ENCODE peak calls at places on chromosomes 12 and 14, in six cellular contexts. Z is uterus; W is CD8-positive, alpha-beta memory T cell; H is suprapubic skin; L is aorta; Y is lung. I is an unnamed sample. For H3K4me1, the result is how much of the 10 kb centered on the place peaks cover.

GRCh38 chr12:76020281-76020680 is 11.3 kb downstream of the PHLDA1 start:
- DNase-seq in Z (no peak), W (peak), H (no peak), L (no peak), Y (no peak), I (no peak)

GRCh38 chr12:114998118-114998771 is 314.3 kb upstream of the TBX3 start:
- DNase-seq in Z (no peak), W (no peak), H (no peak), L (no peak), Y (no peak), I (no peak)

GRCh38 chr14:105853089-105853906 is 326.9 kb downstream of the TMEM121 start:
- DNase-seq in Z (no peak), W (no peak), H (peak), L (peak), Y (no peak), I (peak)

GRCh38 chr12:132362966-132363660 is 33.7 kb upstream of the GALNT9 start:
- DNase-seq in Z (no peak), W (no peak), H (no peak), L (peak), Y (no peak), I (peak)

GRCh38 chr14:72686101-72686500 is 207.8 kb downstream of the DPF3 start:
- DNase-seq in Z (no peak), W (no peak), H (no peak), L (no peak), Y (no peak), I (no peak)

GRCh38 chr12:86226481-86226880 is 29.7 kb downstream of the MGAT4C start:
- DNase-seq in Z (no peak), W (no peak), H (no peak), L (no peak), Y (no peak), I (no peak)

GRCh38 chr14:24441904-24442239 is 704 bp downstream of the SDR39U1 start:
- DNase-seq in Z (no peak), W (no peak), H (no peak), L (no peak), Y (no peak), I (no peak)

GRCh38 chr12:80622271-80622670 is 85.2 kb upstream of the MYF6 start:
- DNase-seq in Z (no peak), W (no peak), H (no peak), L (no peak), Y (no peak), I (no peak)

GRCh38 chr12:90061834-90062233 is 353.2 kb upstream of the ATP2B1 start:
- DNase-seq in Z (no peak), W (no peak), H (no peak), L (no peak), Y (no peak), I (no peak)

GRCh38 chr14:93970967-93971634 is 5.3 kb downstream of the ASB2 start:
- DNase-seq in Z (no peak), W (no peak), H (no peak), L (no peak), Y (no peak), I (no peak)

GRCh38 chr14:59126714-59127436 is 61.6 kb upstream of the DAAM1 start:
- DNase-seq in Z (peak), W (peak), H (no peak), L (no peak), Y (no peak), I (no peak)

GRCh38 chr12:23898121-23898520 is 51.3 kb downstream of the SOX5 start:
- DNase-seq in Z (no peak), W (no peak), H (no peak), L (no peak), Y (no peak), I (no peak)

GRCh38 chr12:23891115-23891514 is 58.4 kb downstream of the SOX5 start:
- DNase-seq in Z (no peak), W (no peak), H (no peak), L (no peak), Y (no peak), I (no peak)

GRCh38 chr12:23895792-23896218 is 53.7 kb downstream of the SOX5 start:
- DNase-seq in Z (no peak), W (no peak), H (no peak), L (no peak), Y (no peak), I (no peak)

GRCh38 chr12:23889069-23889440 is 60.4 kb downstream of the SOX5 start:
- DNase-seq in Z (no peak), W (no peak), H (no peak), L (no peak), Y (no peak), I (no peak)

DNA sequence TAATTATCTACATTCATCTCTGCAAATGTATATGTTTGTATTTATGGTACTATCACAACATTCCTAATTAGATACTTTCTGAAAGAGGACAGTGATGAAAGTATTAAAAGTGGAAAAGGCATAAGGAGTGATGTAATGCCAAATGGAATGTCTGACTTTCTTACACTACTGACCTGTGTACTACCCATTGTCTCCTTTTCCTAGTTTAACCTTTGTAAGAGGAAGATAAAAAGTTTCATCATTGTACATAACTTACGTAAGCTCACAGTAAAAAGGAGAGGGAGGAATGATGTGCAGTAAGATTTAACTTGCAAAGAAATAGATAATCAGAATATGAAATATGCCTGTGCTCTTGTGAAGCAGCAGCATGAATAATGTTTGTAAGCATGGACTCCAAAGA is 55.9 kb downstream of the SOX5 start:
- DNase-seq in Z (no peak), W (no peak), H (no peak), L (no peak), Y (no peak), I (no peak)
- H3K4me3 ChIP-seq in Z (no peak), W (no peak), H (no peak), L (no peak), Y (no peak), I (no peak)

DNA sequence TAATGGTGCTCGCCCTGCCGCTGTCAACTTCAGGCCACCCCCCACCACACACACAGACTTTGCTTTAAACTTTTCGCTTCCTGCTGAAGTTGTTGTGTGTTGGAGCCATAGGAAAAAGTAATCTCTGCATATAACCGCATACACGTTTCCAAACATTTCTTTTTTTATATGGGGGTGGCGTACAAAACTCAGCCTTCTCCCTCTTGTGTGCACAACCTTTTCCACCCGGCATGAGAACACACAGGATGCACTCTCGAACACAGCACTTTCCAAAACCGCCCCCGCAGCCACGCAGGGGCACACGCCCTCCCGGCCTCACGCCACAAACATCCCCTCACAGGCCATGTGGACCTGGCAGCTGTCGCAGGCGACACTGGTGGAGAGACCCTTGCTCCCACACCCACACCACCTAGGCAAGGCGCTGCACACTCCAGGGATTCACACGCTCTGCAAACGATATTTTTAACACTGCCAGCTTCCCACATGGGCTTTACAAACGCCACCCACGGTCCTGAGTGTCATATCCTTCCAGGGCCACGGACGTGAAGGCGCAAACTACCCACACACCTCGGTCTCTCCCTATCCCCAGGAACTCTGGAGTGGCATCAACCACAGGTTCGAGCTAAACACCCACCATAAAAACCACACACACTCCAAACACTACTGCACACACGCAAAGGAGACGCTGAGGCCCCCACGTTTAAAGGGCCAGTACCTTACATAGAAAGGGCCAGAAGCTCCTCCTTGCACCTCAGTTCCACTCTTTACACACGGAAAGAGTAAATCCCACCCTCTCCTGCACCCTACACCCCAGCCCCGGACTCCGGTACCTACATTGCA is 12.3 kb upstream of the ITGB7 start:
- DNase-seq in Z (no peak), W (peak), H (no peak), L (peak), Y (no peak), I (peak)
- H3K4me1 ChIP-seq in Z (under half), W (half or more), H (half or more), L (under half), Y (under half), I (under half)

GRCh38 chr14:38721822-38722431 is 381.1 kb downstream of the SEC23A start:
- DNase-seq in Z (peak), W (no peak), H (no peak), L (peak), Y (peak), I (no peak)
- H3K4me3 ChIP-seq in Z (no peak), W (no peak), H (no peak), L (no peak), Y (no peak), I (no peak)

DNA sequence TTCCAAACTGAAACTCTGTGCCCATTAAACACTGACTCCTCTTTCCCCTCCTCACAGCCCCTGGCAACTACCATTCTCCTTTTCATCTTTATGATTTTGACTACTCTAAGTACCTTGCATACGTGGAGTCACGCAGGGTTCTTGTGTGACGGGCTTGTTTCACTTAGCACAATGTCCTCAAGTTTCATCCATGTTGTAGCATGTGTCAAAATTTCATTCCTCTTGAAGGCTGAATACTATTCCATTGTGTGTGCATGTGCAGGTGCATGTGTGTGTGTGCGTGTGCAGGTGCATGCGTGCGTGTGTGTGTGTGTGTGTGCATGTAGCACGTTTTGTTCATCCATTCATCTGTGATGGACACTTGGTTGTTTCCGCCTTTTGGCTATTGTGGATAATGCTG is 106.1 kb downstream of the ZFP36L1 start:
- DNase-seq in Z (no peak), W (no peak), H (peak), L (no peak), Y (no peak), I (no peak)
- H3K4me1 ChIP-seq in Z (under half), W (under half), H (under half), L (under half), Y (under half), I (under half)

GRCh38 chr14:32932921-32933622 is 5.6 kb upstream of the NPAS3 start:
- DNase-seq in Z (no peak), W (no peak), H (no peak), L (peak), Y (no peak), I (peak)

GRCh38 chr14:32933943-32934890 is 4.5 kb upstream of the NPAS3 start:
- DNase-seq in Z (peak), W (no peak), H (no peak), L (peak), Y (no peak), I (peak)

GRCh38 chr14:32932302-32932920 is 6.3 kb upstream of the NPAS3 start:
- DNase-seq in Z (no peak), W (no peak), H (no peak), L (no peak), Y (no peak), I (no peak)

GRCh38 chr14:32934891-32935633 is 3.6 kb upstream of the NPAS3 start:
- DNase-seq in Z (peak), W (no peak), H (no peak), L (no peak), Y (no peak), I (no peak)

DNA sequence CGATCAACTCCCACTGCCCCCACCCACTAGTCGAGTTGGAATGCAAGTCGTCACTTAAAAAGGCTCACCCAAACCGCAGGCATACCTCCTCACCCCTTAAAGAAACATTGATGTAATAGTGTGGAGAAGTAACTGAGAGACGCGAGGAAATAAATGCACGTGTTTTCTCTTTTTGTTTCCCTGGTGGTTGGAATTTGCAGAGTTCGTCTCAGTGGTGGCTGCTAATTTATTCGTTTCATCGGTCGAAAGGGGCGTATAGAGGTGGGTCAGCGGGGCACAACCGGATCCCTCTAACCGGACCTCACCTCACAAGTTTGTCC is 5.1 kb upstream of the NPAS3 start:
- DNase-seq in Z (no peak), W (no peak), H (no peak), L (no peak), Y (no peak), I (no peak)
- H3K4me3 ChIP-seq in Z (peak), W (no peak), H (peak), L (peak), Y (no peak), I (peak)

GRCh38 chr14:22848391-22849164 is 12.2 kb downstream of the MMP14 start:
- DNase-seq in Z (peak), W (no peak), H (peak), L (peak), Y (peak), I (peak)
- H3K4me1 ChIP-seq in Z (under half), W (under half), H (half or more), L (under half), Y (under half), I (under half)

DNA sequence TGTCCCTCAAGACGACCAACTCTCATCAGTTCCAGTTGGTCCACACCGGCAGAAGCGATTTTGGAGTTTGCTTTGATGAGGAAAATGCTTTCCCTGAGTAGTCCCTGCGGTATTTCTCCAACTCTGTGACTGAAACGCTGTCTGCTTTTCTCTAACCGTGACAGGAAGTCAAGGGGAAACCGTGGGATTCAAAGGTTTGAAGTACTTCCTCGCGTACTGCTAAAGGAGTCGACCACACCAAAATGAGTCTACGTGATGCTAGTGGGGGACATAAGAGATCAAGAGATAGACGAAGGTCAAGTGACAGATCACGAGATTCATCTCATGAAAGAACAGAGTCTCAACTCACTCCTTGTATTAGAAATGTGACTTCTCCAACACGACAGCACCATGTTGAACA is 28.6 kb downstream of the KRT76 start:
- DNase-seq in Z (no peak), W (no peak), H (no peak), L (no peak), Y (no peak), I (no peak)
- H3K4me3 ChIP-seq in Z (no peak), W (no peak), H (no peak), L (no peak), Y (no peak), I (no peak)

GRCh38 chr12:31749024-31749704 is 20.3 kb upstream of the AMN1 start:
- DNase-seq in Z (peak), W (peak), H (no peak), L (no peak), Y (peak), I (no peak)

GRCh38 chr12:31750747-31751039 is 21.9 kb upstream of the AMN1 start:
- DNase-seq in Z (no peak), W (no peak), H (no peak), L (no peak), Y (no peak), I (no peak)

GRCh38 chr12:31756977-31757420 is 28.2 kb upstream of the AMN1 start:
- DNase-seq in Z (no peak), W (no peak), H (no peak), L (no peak), Y (no peak), I (no peak)

GRCh38 chr12:31752450-31752849 is 23.6 kb upstream of the AMN1 start:
- DNase-seq in Z (no peak), W (no peak), H (no peak), L (no peak), Y (no peak), I (no peak)
- H3K4me1 ChIP-seq in Z (under half), W (under half), H (under half), L (under half), Y (under half), I (under half)

I was measured in kidney.